ENCODE peak calls at places on chromosomes 11 and 22, in six cellular contexts. Z, T, A, C, Q and K are unnamed samples.

GRCh38 chr22:39240841-39241631 is 3.7 kb downstream of the PDGFB start:
- DNase-seq in Z (no peak), T (peak), A (no peak), C (peak), Q (no peak), K (no peak)

GRCh38 chr22:45632791-45633515 is 38.7 kb upstream of the ATXN10 start:
- DNase-seq in Z (no peak), T (no peak), A (no peak), C (no peak), Q (no peak), K (no peak)

GRCh38 chr11:8223513-8223899 is 40.2 kb downstream of the LMO1 start:
- DNase-seq in Z (no peak), T (no peak), A (no peak), C (no peak), Q (no peak), K (no peak)

GRCh38 chr11:104625246-104625645 is 273.0 kb downstream of the CASP12 start:
- DNase-seq in Z (no peak), T (no peak), A (no peak), C (no peak), Q (no peak), K (no peak)

GRCh38 chr11:24078056-24078455 is 418.8 kb upstream of the LUZP2 start:
- DNase-seq in Z (no peak), T (no peak), A (no peak), C (no peak), Q (no peak), K (no peak)

GRCh38 chr11:95239871-95240648 is 9.1 kb upstream of the SESN3 start:
- DNase-seq in Z (peak), T (no peak), A (no peak), C (no peak), Q (no peak), K (no peak)

GRCh38 chr11:107849791-107850190 is 8.8 kb downstream of the SLC35F2 start:
- DNase-seq in Z (no peak), T (no peak), A (no peak), C (no peak), Q (no peak), K (no peak)

GRCh38 chr11:124405611-124406010 is 6.8 kb upstream of the OR8B3 start:
- DNase-seq in Z (no peak), T (no peak), A (no peak), C (no peak), Q (no peak), K (no peak)

GRCh38 chr11:17776213-17776875 is 41.8 kb downstream of the KCNC1 start:
- DNase-seq in Z (no peak), T (no peak), A (no peak), C (no peak), Q (no peak), K (no peak)

GRCh38 chr22:46122980-46123693 is 27.2 kb upstream of the PPARA start:
- DNase-seq in Z (no peak), T (no peak), A (no peak), C (no peak), Q (peak), K (no peak)

GRCh38 chr11:101741479-101742175 is 157.8 kb upstream of the TRPC6 start:
- DNase-seq in Z (no peak), T (no peak), A (no peak), C (no peak), Q (no peak), K (no peak)

GRCh38 chr11:73404048-73404447 is 27.8 kb downstream of the RELT start:
- DNase-seq in Z (peak), T (no peak), A (no peak), C (no peak), Q (peak), K (peak)

GRCh38 chr11:96095884-96096301 is 172.0 kb upstream of the MTMR2 start:
- DNase-seq in Z (no peak), T (no peak), A (no peak), C (no peak), Q (no peak), K (no peak)

GRCh38 chr11:115964091-115964490 is 459.9 kb upstream of the CADM1 start:
- DNase-seq in Z (no peak), T (no peak), A (no peak), C (no peak), Q (no peak), K (no peak)

GRCh38 chr11:126766425-126766824 is 234.1 kb downstream of the KIRREL3 start:
- DNase-seq in Z (no peak), T (no peak), A (no peak), C (no peak), Q (no peak), K (no peak)

GRCh38 chr11:120334332-120334731 is 1.9 kb upstream of the ARHGEF12 start:
- DNase-seq in Z (no peak), T (no peak), A (no peak), C (no peak), Q (no peak), K (no peak)

GRCh38 chr11:115267871-115268270 is 236.3 kb downstream of the CADM1 start:
- DNase-seq in Z (no peak), T (no peak), A (no peak), C (no peak), Q (no peak), K (no peak)

GRCh38 chr11:45885274-45885920 is at the start of gene MAPK8IP1:
- DNase-seq in Z (peak), T (peak), A (peak), C (peak), Q (peak), K (peak)

GRCh38 chr11:100965346-100965745 is 164.3 kb downstream of the PGR start:
- DNase-seq in Z (no peak), T (no peak), A (no peak), C (no peak), Q (no peak), K (no peak)

GRCh38 chr11:119094816-119095065 is 6.9 kb downstream of the DPAGT1 start:
- DNase-seq in Z (peak), T (peak), A (peak), C (peak), Q (peak), K (peak)

GRCh38 chr22:31872209-31872608 is 72.1 kb upstream of the YWHAH start:
- DNase-seq in Z (no peak), T (no peak), A (no peak), C (no peak), Q (no peak), K (no peak)

GRCh38 chr11:94199367-94200130 is 70.9 kb downstream of the PANX1 start:
- DNase-seq in Z (no peak), T (no peak), A (no peak), C (no peak), Q (no peak), K (no peak)

GRCh38 chr11:75603791-75604736 is 42.0 kb downstream of the SERPINH1 start:
- DNase-seq in Z (peak), T (no peak), A (no peak), C (no peak), Q (no peak), K (no peak)

GRCh38 chr11:69637956-69638871 is 2.7 kb upstream of the CCND1 start:
- DNase-seq in Z (peak), T (no peak), A (peak), C (no peak), Q (no peak), K (no peak)

GRCh38 chr11:77191823-77192495 is 63.9 kb downstream of the MYO7A start:
- DNase-seq in Z (peak), T (no peak), A (no peak), C (peak), Q (peak), K (peak)

GRCh38 chr11:120467627-120468026 is 43.9 kb upstream of the GRIK4 start:
- DNase-seq in Z (peak), T (no peak), A (no peak), C (no peak), Q (no peak), K (no peak)

GRCh38 chr22:50703726-50704509 is 31.3 kb downstream of the SHANK3 start:
- DNase-seq in Z (no peak), T (no peak), A (peak), C (peak), Q (peak), K (no peak)

GRCh38 chr11:4084406-4084805 is 10.2 kb upstream of the RRM1 start:
- DNase-seq in Z (no peak), T (no peak), A (no peak), C (no peak), Q (no peak), K (no peak)

GRCh38 chr11:88375927-88376470 is 38.5 kb upstream of the CTSC start:
- DNase-seq in Z (peak), T (no peak), A (no peak), C (no peak), Q (no peak), K (no peak)

GRCh38 chr11:10492084-10492483 is 37.0 kb downstream of the AMPD3 start:
- DNase-seq in Z (no peak), T (no peak), A (no peak), C (no peak), Q (no peak), K (no peak)

GRCh38 chr11:36974771-36975170 is 376.7 kb upstream of the RAG2 start:
- DNase-seq in Z (peak), T (no peak), A (no peak), C (no peak), Q (no peak), K (no peak)

GRCh38 chr11:85918910-85919794 is 64.0 kb downstream of the CCDC83 start:
- DNase-seq in Z (peak), T (no peak), A (no peak), C (no peak), Q (no peak), K (no peak)

GRCh38 chr11:120431633-120432032 is 79.9 kb upstream of the GRIK4 start:
- DNase-seq in Z (peak), T (peak), A (no peak), C (no peak), Q (no peak), K (no peak)

GRCh38 chr11:10669258-10670033 is 24.1 kb downstream of the IRAG1 start:
- DNase-seq in Z (peak), T (peak), A (no peak), C (no peak), Q (no peak), K (no peak)

GRCh38 chr22:46436595-46437163 is 100.7 kb downstream of the CELSR1 start:
- DNase-seq in Z (no peak), T (no peak), A (no peak), C (no peak), Q (no peak), K (no peak)

GRCh38 chr11:19715373-19715772 is 2.7 kb downstream of the NAV2 start:
- DNase-seq in Z (no peak), T (no peak), A (peak), C (no peak), Q (no peak), K (no peak)

GRCh38 chr11:107493117-107493516 is 35.5 kb upstream of the CWF19L2 start:
- DNase-seq in Z (peak), T (no peak), A (no peak), C (no peak), Q (no peak), K (no peak)

GRCh38 chr22:41910599-41911291 is 4.1 kb downstream of the SHISA8 start:
- DNase-seq in Z (no peak), T (no peak), A (no peak), C (no peak), Q (no peak), K (no peak)

GRCh38 chr11:86592659-86593451 is 79.6 kb downstream of the ME3 start:
- DNase-seq in Z (peak), T (peak), A (peak), C (no peak), Q (peak), K (peak)

GRCh38 chr11:31246451-31247165 is 122.9 kb downstream of the DCDC1 start:
- DNase-seq in Z (peak), T (no peak), A (no peak), C (no peak), Q (no peak), K (no peak)

DNA sequence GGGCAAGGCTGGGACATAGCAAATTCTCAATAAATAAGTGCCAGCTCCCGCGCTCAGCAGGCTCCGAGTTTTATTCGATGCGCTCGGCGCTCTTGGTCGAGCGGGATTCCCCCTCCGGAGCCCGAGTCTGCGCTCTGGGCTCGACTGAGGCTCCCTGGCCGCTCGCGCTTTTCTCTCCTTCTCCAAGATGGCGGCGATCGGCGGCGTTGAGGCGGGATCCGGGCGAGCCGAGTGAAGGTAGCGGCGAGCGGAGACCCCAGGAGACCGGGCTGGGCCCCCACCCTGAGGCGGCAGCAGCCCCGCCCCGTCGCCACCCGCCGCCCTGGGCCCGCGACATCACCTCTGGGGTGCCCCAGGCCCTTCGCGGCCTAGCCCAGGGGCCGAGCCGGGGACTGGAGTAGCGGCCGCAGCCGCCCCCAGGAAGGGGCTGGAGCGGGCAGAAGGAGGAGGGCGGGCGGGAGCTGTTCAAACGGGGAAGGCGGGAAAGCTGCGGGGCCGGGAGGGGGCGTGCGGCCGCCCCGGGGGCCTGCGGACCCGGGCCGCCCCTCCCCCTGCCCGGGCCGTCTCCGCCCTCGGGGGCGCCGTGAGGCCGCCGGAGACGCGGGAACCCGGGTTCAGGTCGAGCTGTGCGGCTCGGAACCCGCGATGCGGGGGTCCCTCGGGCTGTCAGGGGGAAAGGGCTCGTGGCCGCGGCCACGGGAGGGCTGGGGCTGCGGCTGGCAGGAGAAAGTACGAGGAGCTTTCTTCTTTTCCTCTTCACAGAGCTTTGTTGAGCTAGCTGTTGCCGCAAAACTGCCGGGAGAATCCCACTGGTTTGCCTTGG is at the start of gene HMGXB4:
- DNase-seq in Z (peak), T (peak), A (peak), C (peak), Q (peak), K (peak)
- TF ChIP-seq CTCF in Z (no peak), T (no peak), A (no peak), C (no peak), Q (no peak), K (no peak)

DNA sequence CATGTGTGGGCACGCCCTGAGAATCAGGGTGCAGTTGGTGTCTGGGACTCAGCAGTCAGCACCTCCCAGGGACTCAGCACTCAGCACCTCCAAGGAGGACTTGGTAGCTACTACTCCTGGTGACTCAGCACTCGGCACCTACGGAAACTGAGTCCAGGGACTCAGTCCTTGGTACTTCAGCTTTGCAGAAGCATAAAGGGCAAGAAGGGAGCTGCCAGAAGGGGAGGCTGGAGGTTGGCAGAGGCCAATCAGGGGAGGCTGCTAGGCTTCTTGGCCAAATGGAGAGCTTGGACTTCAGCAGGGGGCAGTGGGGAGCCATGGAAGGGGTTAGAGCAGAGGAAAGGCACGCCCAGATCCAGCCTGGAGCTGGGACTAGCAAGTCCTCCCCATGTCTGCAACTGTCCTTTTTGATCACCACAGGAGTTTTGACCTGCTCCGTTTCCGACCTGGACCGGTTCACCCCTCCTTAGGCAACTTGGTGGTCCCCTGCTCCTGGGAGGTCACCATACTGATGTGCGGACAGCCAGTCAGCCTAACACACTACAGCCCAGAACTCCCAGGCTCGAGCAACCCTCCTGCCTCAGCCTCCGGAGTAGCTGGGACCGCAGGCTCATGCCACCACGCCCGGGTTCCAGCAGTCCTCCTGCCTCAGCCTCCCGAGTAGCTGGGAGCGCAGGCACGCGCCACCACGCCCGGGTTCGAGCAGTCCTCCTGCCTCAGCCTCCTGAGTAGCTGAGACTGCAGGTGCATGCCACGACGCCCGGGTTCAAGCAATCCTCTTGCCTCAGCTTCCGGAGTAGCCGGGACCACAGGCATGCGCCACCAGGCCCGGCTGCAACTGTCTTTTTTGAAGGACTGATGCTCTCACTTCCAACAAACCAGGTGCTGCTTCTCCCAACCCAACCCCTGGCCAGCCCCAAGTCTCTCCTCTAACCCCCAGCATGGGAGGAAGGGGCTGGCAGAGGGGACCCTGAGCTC is 1.5 kb downstream of the ANO9 start:
- DNase-seq in Z (no peak), T (no peak), A (no peak), C (no peak), Q (no peak), K (no peak)
- TF ChIP-seq CTCF in Z (no peak), T (no peak), A (no peak), C (no peak), Q (no peak), K (peak)

DNA sequence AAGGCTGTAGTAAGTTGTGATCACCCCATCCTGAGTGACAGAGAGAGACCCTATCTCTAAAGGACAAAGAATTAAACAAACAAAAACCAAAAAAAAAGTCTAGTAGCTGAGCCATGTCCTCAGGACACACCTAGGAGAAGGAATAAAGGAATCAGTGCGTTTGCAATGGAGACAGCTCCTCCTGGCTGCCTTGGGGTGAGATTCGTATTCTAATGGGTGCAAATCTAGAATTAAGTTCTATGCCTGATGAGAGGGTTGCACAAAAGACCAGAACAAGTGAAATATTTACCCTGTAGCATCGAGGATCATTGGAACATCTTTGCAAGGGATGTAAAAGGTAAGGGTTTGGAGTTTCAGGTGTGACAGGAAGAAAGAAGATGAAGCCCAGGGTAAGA is 70.3 kb upstream of the BMAL1 start:
- DNase-seq in Z (peak), T (no peak), A (no peak), C (no peak), Q (no peak), K (no peak)
- TF ChIP-seq CTCF in Z (peak), T (no peak), A (no peak), C (no peak), Q (no peak), K (no peak)

GRCh38 chr11:134100171-134100570 is 31.3 kb downstream of the JAM3 start:
- DNase-seq in Z (no peak), T (no peak), A (no peak), C (no peak), Q (no peak), K (no peak)

GRCh38 chr11:134097146-134097545 is 28.3 kb downstream of the JAM3 start:
- DNase-seq in Z (no peak), T (no peak), A (no peak), C (no peak), Q (no peak), K (no peak)

GRCh38 chr11:134101292-134101691 is 32.4 kb downstream of the JAM3 start:
- DNase-seq in Z (no peak), T (no peak), A (no peak), C (no peak), Q (no peak), K (no peak)

GRCh38 chr11:134098566-134099184 is 29.8 kb downstream of the JAM3 start:
- DNase-seq in Z (no peak), T (no peak), A (no peak), C (no peak), Q (no peak), K (peak)
- TF ChIP-seq CTCF in Z (peak), T (no peak), A (peak), C (no peak), Q (no peak), K (peak)

GRCh38 chr22:27990451-27990840 is 71.4 kb upstream of the PITPNB start:
- DNase-seq in Z (no peak), T (no peak), A (peak), C (no peak), Q (no peak), K (no peak)

GRCh38 chr22:27989758-27990450 is 70.8 kb upstream of the PITPNB start:
- DNase-seq in Z (no peak), T (no peak), A (no peak), C (no peak), Q (no peak), K (no peak)

GRCh38 chr22:27992294-27993165 is 73.5 kb upstream of the PITPNB start:
- DNase-seq in Z (no peak), T (no peak), A (no peak), C (no peak), Q (no peak), K (no peak)

GRCh38 chr22:27991586-27992293 is 72.7 kb upstream of the PITPNB start:
- DNase-seq in Z (no peak), T (no peak), A (no peak), C (no peak), Q (no peak), K (no peak)

DNA sequence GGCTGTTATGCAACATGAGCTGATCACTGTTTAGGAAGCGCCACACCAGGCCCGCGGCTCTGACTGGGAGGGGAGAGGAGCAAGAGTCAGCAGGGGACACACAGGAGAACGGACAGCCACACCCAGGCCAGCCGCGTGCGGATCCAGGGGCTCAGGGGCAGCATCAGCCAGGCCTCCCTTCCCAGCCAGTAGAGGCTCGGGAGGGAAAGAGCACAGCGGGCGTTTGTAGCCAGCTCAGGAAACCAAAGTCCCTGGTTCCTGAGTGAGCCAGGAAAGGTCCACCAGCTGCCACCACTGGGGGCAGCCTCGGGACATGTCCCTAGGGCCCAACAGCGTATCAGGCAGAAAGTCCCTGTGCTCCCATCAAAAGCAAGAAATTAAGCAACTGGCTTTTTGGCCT is 71.8 kb upstream of the PITPNB start:
- DNase-seq in Z (peak), T (no peak), A (peak), C (no peak), Q (peak), K (peak)
- TF ChIP-seq CTCF in Z (peak), T (peak), A (peak), C (peak), Q (no peak), K (peak)

GRCh38 chr11:130470832-130471706 is 22.6 kb downstream of the ADAMTS15 start:
- DNase-seq in Z (no peak), T (no peak), A (no peak), C (no peak), Q (no peak), K (no peak)

GRCh38 chr11:130473056-130473794 is 24.8 kb downstream of the ADAMTS15 start:
- DNase-seq in Z (no peak), T (no peak), A (no peak), C (no peak), Q (peak), K (no peak)

GRCh38 chr11:130473795-130474377 is 25.4 kb downstream of the ADAMTS15 start:
- DNase-seq in Z (no peak), T (no peak), A (no peak), C (no peak), Q (peak), K (no peak)

GRCh38 chr11:130472434-130472961 is 24.1 kb downstream of the ADAMTS15 start:
- DNase-seq in Z (no peak), T (no peak), A (no peak), C (no peak), Q (no peak), K (no peak)

GRCh38 chr11:130471731-130472433 is 23.4 kb downstream of the ADAMTS15 start:
- DNase-seq in Z (no peak), T (no peak), A (no peak), C (no peak), Q (no peak), K (no peak)
- TF ChIP-seq CTCF in Z (no peak), T (no peak), A (no peak), C (no peak), Q (no peak), K (no peak)